ENCODE peak calls at places on chromosomes 1 and 21, in five cellular contexts. L is bronchial epithelial cell; K is esophagus squamous epithelium; G is stimulated activated naive B cell treated with anti-CD40 and anti-IgM and Interleukin-4, amounts not matched to agents 10 μg/mL and 1 μg/mL and 100 μg/mL, for 72 hours; C is T-cell. Y is an unnamed sample.

GRCh38 chr1:93828437-93828756 is 50.6 kb downstream of the DNTTIP2 start:
- DNase-seq in K (no peak), C (no peak), G (no peak), L (peak), Y (no peak)

GRCh38 chr1:12549106-12549459 is 68.9 kb downstream of the DHRS3 start:
- DNase-seq in G (no peak), C (no peak), L (no peak), K (no peak), Y (no peak)

GRCh38 chr1:8866792-8867415 is 11.6 kb downstream of the ENO1 start:
- DNase-seq in L (no peak), K (no peak), G (no peak), C (no peak), Y (no peak)

GRCh38 chr1:98468111-98468717 is 193.3 kb upstream of the SNX7 start:
- DNase-seq in G (no peak), K (no peak), L (peak), C (no peak), Y (peak)

GRCh38 chr1:97433520-97434175 is 487.2 kb downstream of the DPYD start:
- DNase-seq in C (no peak), L (peak), G (no peak), K (no peak), Y (no peak)

GRCh38 chr1:12175456-12175797 is 8.6 kb downstream of the TNFRSF1B start:
- DNase-seq in G (no peak), C (no peak), K (no peak), L (no peak), Y (no peak)

GRCh38 chr21:17987328-17987727 is 168.2 kb upstream of the C21orf91 start:
- DNase-seq in C (no peak), L (no peak), G (no peak), K (no peak), Y (no peak)

GRCh38 chr1:17276568-17276967 is 27.7 kb downstream of the PADI3 start:
- DNase-seq in C (peak), K (no peak), L (peak), G (no peak), Y (no peak)

GRCh38 chr1:15923241-15923640 is 52.7 kb downstream of the ZBTB17 start:
- DNase-seq in G (no peak), C (no peak), L (peak), K (no peak), Y (no peak)

GRCh38 chr1:159091547-159092397 is 15.2 kb upstream of the AIM2 start:
- DNase-seq in K (no peak), G (no peak), L (peak), C (no peak), Y (no peak)

GRCh38 chr1:208234721-208235120 is 9.5 kb downstream of the PLXNA2 start:
- DNase-seq in L (peak), K (no peak), C (no peak), G (no peak), Y (no peak)

GRCh38 chr1:64490204-64490818 is 20.4 kb downstream of the CACHD1 start:
- DNase-seq in C (no peak), L (no peak), G (no peak), K (no peak), Y (no peak)

GRCh38 chr21:43864806-43865470 is at the start of gene AGPAT3:
- DNase-seq in K (no peak), L (no peak), G (no peak), C (peak), Y (no peak)

GRCh38 chr21:42843021-42843420 is 36.3 kb downstream of the WDR4 start:
- DNase-seq in K (no peak), G (no peak), C (no peak), L (no peak), Y (no peak)

GRCh38 chr1:234154320-234155251 is 218.7 kb upstream of the COA6 start:
- DNase-seq in C (no peak), G (no peak), K (no peak), L (peak), Y (peak)

GRCh38 chr1:31752258-31752657 is 11.9 kb downstream of the ADGRB2 start:
- DNase-seq in L (no peak), C (no peak), K (no peak), G (no peak), Y (no peak)

GRCh38 chr1:10914056-10914455 is 98.4 kb upstream of the TARDBP start:
- DNase-seq in G (no peak), C (no peak), K (no peak), L (no peak), Y (no peak)

GRCh38 chr21:32604484-32604883 is 7.7 kb downstream of the CFAP298 start:
- DNase-seq in C (no peak), K (no peak), G (no peak), L (no peak), Y (no peak)

GRCh38 chr1:28910379-28911125 is 3.8 kb upstream of the EPB41 start:
- DNase-seq in G (no peak), K (no peak), L (no peak), C (no peak), Y (no peak)

GRCh38 chr1:173409613-173410012 is 67.5 kb upstream of the PRDX6 start:
- DNase-seq in L (no peak), C (peak), G (no peak), K (no peak), Y (no peak)

GRCh38 chr1:7539772-7540175 is 231.3 kb upstream of the VAMP3 start:
- DNase-seq in L (peak), K (no peak), G (no peak), C (no peak), Y (peak)

GRCh38 chr1:9849691-9850441 is 26.1 kb upstream of the CLSTN1 start:
- DNase-seq in C (peak), G (peak), L (no peak), K (no peak), Y (no peak)

GRCh38 chr1:196361112-196361714 is 247.0 kb downstream of the KCNT2 start:
- DNase-seq in C (no peak), L (peak), K (no peak), G (no peak), Y (no peak)

GRCh38 chr1:40868051-40868723 is 6.0 kb upstream of the CITED4 start:
- DNase-seq in L (peak), G (no peak), K (no peak), C (no peak), Y (no peak)

GRCh38 chr1:4021153-4021894 is 121.3 kb upstream of the C1orf174 start:
- DNase-seq in L (no peak), K (no peak), G (no peak), C (no peak), Y (no peak)

GRCh38 chr1:5882367-5883128 is 109.7 kb downstream of the NPHP4 start:
- DNase-seq in G (no peak), K (no peak), C (no peak), L (no peak), Y (no peak)

GRCh38 chr1:10819198-10819901 is 22.9 kb upstream of the CASZ1 start:
- DNase-seq in G (no peak), L (no peak), K (no peak), C (no peak), Y (no peak)

GRCh38 chr1:85865183-85865582 is 156.9 kb upstream of the ZNHIT6 start:
- DNase-seq in K (no peak), L (no peak), C (no peak), G (no peak), Y (no peak)

GRCh38 chr1:31181515-31182343 is 58.0 kb downstream of the NKAIN1 start:
- DNase-seq in C (peak), K (no peak), L (no peak), G (peak), Y (peak)

GRCh38 chr1:15543589-15544568 is 17.2 kb downstream of the DNAJC16 start:
- DNase-seq in K (no peak), G (no peak), C (no peak), L (no peak), Y (no peak)

GRCh38 chr1:48878191-48878940 is 101.7 kb upstream of the BEND5 start:
- DNase-seq in L (peak), K (no peak), C (no peak), G (no peak), Y (no peak)

GRCh38 chr1:168057921-168058320 is 78.8 kb downstream of the GPR161 start:
- DNase-seq in G (no peak), C (no peak), L (peak), K (no peak), Y (no peak)

GRCh38 chr1:183520379-183520778 is 48.1 kb downstream of the SMG7 start:
- DNase-seq in K (no peak), G (no peak), C (no peak), L (no peak), Y (no peak)

GRCh38 chr1:27499142-27499541 is 9.2 kb upstream of the WASF2 start:
- DNase-seq in C (no peak), L (no peak), K (no peak), G (no peak), Y (no peak)

GRCh38 chr1:206878456-206878855 is 13.0 kb downstream of the IL20 start:
- DNase-seq in L (no peak), K (no peak), C (no peak), G (no peak), Y (no peak)

GRCh38 chr1:184684285-184685077 is 70.2 kb downstream of the EDEM3 start:
- DNase-seq in C (no peak), L (no peak), G (no peak), K (no peak), Y (no peak)

GRCh38 chr1:169511339-169512028 is 25.7 kb upstream of the SLC19A2 start:
- DNase-seq in L (peak), K (no peak), G (no peak), C (no peak), Y (no peak)

GRCh38 chr21:37546949-37547614 is 180.5 kb downstream of the DYRK1A start:
- DNase-seq in G (no peak), C (no peak), L (no peak), K (no peak), Y (no peak)

Y was measured in endothelial cell.